ENCODE peak calls at places on chromosomes 16 and 17, in four cellular contexts. G is AG10803, Y is uterus, M is stomach. I is an unnamed sample.
A peak's percentile ranks its signal among the peaks of the same experiment; 100 is the strongest.

GRCh38 chr17:19867094-19867653 is 562 bp downstream of the ULK2 start:
- DNase-seq in Y (peak; percentile 58), G (peak; percentile 61), M (peak; percentile 70), I (peak; percentile 17)

GRCh38 chr17:61635913-61636432 is 45.0 kb upstream of the NACA2 start:
- DNase-seq in M (peak; percentile 50), Y (no peak), G (peak; percentile 55), I (no peak)

GRCh38 chr17:79633154-79633553 is 22.3 kb upstream of the RBFOX3 start:
- DNase-seq in Y (peak; percentile 4), M (peak; percentile 13), G (no peak), I (no peak)

GRCh38 chr16:26186221-26186620 is 494.5 kb downstream of the HS3ST4 start:
- DNase-seq in G (no peak), Y (no peak), M (no peak), I (no peak)

GRCh38 chr16:3266873-3267537 is 10.6 kb upstream of the MEFV start:
- DNase-seq in Y (no peak), G (peak; percentile 95), M (no peak), I (peak; percentile 82)

GRCh38 chr16:11619327-11619851 is 32.7 kb upstream of the LITAF start:
- DNase-seq in M (no peak), G (no peak), Y (no peak), I (no peak)

GRCh38 chr17:40821536-40821935 is 878 bp downstream of the KRT10 start:
- DNase-seq in M (no peak), G (no peak), Y (no peak), I (no peak)

GRCh38 chr17:39281806-39282205 is 56.1 kb upstream of the STAC2 start:
- DNase-seq in M (no peak), G (peak; percentile 62), Y (no peak), I (no peak)

GRCh38 chr16:86929149-86929871 is 351.0 kb downstream of the FOXL1 start:
- DNase-seq in M (no peak), G (peak; percentile 69), Y (no peak), I (no peak)

GRCh38 chr17:29590979-29591736 is 1.7 kb upstream of the GIT1 start:
- DNase-seq in M (no peak), Y (peak; percentile 80), G (peak; percentile 26), I (no peak)

GRCh38 chr16:15907863-15908478 is 19.6 kb upstream of the CEP20 start:
- DNase-seq in M (peak; percentile 35), Y (no peak), G (peak; percentile 13), I (no peak)

GRCh38 chr16:8908779-8909468 is 26.8 kb downstream of the LITAFD start:
- DNase-seq in Y (no peak), M (no peak), G (no peak), I (no peak)

GRCh38 chr16:55706739-55707487 is 51.1 kb downstream of the SLC6A2 start:
- DNase-seq in G (no peak), M (no peak), Y (no peak), I (no peak)

GRCh38 chr17:73090396-73091202 is 1.9 kb downstream of the SLC39A11 start:
- DNase-seq in M (no peak), Y (no peak), G (no peak), I (no peak)

GRCh38 chr17:28738680-28739384 is 5.0 kb upstream of the TRAF4 start:
- DNase-seq in M (no peak), G (no peak), Y (no peak), I (no peak)

GRCh38 chr16:20879175-20880053 is 20.7 kb downstream of the DCUN1D3 start:
- DNase-seq in G (peak; percentile 51), Y (no peak), M (no peak), I (no peak)

GRCh38 chr17:37315601-37316000 is 60.2 kb upstream of the C17orf78 start:
- DNase-seq in G (no peak), M (no peak), Y (no peak), I (no peak)

GRCh38 chr17:79658811-79659207 is 48.0 kb upstream of the RBFOX3 start:
- DNase-seq in M (no peak), Y (no peak), G (peak; percentile 4), I (no peak)

GRCh38 chr17:76528528-76529223 is 8.8 kb downstream of the CYGB start:
- DNase-seq in G (peak; percentile 31), Y (peak; percentile 62), M (no peak), I (no peak)

GRCh38 chr17:53571342-53571741 is 251.4 kb upstream of the KIF2B start:
- DNase-seq in Y (no peak), G (no peak), M (no peak), I (no peak)

GRCh38 chr16:57357330-57358151 is 1.0 kb upstream of the CCL22 start:
- DNase-seq in G (no peak), M (peak; percentile 20), Y (no peak), I (no peak)

DNA sequence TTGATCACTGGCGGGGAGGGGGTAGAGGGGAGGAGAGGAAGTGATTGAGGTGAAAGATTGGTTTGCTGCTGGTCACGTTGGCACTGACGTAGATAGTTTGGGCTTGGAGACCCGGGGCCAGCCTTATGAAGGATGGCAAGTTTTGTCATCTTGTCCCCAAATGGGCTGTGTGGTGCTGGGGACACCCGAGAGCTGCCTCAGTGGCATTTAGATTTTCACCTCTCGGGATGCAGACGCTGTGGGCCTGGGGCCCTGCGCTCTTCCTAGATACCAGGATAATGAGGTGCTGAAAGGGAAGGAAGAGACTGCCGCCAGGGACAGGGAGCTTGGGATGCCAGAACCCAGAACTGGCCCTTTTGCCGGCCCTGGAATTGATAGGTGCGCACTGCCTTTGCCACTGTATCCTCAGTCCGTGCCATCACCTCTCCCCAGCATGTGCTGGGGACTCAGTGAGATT is 1.4 kb upstream of the SOCS3 start:
- DNase-seq in Y (no peak), G (no peak), M (no peak), I (no peak)
- H3K4me3 ChIP-seq in Y (no peak overlapping the region), G (no peak overlapping the region), M (peak overlapping the region; percentile 99), I (no peak overlapping the region)

DNA sequence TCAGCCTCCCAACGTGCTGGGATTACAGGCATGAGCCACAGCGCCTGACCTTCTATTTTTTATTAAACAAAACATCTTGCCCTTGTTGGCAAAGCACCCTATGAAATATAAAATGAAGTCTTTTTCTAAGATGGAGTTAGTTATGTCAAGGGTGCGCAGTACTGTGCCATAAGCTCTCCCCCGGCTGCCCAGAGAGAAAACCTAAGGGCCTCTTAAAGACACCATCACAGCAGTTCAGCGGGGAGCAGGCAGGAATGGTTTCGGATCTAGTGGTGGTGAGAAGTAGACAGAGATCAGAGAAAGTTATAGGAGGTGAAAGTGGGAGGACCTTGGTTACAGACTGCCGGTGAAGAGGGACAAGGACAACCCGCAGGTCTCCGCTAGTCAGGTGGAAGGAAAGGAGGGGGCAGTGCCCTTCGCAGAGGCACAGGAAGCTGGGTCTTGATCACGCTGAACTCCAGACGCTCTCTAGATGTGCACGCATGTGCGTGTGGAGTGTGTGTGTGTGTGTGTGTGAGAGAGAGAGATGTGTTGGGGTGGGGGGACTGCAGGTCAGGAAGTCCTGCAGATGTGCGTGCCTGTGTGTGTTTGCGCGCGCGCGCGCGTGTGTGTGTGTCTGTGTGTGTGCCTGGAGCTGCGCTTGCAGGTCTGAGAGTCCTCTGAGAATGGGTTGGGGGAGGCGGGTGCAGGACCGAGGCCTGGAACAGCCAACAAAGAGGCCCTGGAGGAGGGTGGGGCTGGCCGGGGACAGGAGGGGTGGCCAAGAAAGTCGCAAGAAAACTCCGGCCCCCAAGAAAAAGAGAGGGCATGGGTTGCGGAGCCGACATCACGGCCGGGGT is 748 bp upstream of the CMTM3 start:
- DNase-seq in G (peak; percentile 66), M (peak; percentile 37), Y (peak; percentile 64), I (no peak)
- TF ChIP-seq CTCF in G (no peak), M (no peak), Y (no peak), I (no peak)

GRCh38 chr17:81902653-81903414 is 796 bp downstream of the NPB start:
- DNase-seq in M (no peak), Y (no peak), G (no peak), I (no peak)
- H3K4me3 ChIP-seq in M (peak overlapping the region; percentile 42), Y (no peak overlapping the region), G (no peak overlapping the region), I (no peak overlapping the region)

DNA sequence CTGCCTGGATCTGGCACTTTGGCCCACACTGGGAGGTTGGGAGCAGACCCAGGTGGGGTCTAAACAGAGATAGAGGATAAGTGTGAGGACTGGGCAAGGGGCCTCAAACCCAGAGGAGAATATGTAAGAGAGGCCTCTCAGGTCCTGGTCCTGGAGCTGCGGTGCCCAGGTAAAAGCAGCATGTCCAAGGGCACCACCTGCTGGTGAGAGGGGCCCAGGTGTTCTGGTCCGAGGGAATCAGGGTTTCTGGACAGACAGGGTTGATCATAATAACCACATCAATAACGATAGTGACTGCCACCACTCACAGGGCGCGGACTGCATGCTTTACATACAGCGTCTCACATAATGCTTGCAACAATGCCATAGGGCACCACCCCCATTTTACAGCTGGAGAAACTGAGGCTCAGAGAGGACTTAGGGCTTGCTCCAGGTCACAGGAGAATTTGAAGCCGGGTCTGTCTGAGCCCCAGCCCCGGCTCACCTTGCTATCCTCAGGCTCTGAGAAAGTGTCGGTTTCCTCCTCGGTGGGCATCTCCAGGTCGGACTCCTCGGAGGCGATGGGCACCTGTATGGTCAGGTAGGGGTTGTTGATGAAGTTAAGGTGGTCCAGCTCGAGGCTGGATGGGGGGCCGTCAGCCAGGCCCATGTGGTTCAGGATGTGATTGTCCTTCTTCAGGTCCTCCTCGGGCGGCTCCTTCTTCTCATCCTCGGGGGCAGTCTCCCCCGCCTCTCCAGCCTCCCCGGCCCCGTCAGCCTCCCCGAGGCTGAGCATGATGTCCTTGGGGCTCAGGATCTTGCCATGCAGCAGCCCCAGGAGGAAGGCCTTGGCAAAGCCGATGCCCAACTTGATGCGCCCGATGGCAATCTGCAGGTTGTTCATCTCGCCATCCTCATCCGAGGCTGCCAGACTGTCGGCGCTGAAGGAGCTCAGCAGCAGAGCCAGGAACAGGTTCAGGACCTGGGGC is 19.1 kb upstream of the CD79B start:
- DNase-seq in G (no peak), Y (no peak), M (peak; percentile 71), I (no peak)
- TF ChIP-seq CTCF in G (no peak), Y (no peak), M (peak; percentile 32), I (peak; percentile 13)

DNA sequence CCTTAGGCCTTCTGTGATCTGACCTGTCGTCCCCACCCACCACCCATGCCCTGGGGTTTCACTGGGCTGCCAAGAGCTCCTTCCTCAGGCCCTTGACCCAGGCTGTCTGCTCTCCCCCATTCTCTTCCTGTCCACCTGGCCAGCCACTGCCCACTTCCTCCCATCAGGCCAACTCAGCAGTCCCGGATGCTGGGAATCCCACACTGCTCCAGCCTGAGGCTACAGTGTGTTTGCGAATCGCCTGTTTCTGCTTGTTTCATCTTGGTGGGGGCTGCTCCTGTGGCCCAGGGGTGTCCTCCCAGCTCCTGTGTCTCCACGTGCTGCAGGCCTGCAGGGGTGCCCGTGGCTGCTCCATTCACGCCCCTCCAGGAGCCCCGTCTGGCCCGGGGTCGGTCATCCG is 839 bp upstream of the METRN start:
- DNase-seq in M (no peak), Y (no peak), G (no peak), I (no peak)
- H3K4me3 ChIP-seq in M (no peak overlapping the region), Y (no peak overlapping the region), G (no peak overlapping the region), I (no peak overlapping the region)

I was measured in AG09309.